ENCODE peak calls at places on chromosomes 2 and 18, in ten cellular contexts. B is BE2C, L is uterus, T is heart right ventricle, P is breast epithelium, U is psoas muscle, S is OCI-LY7, K is astrocyte, X is fibroblast of lung, G is body of pancreas. M is an unnamed sample. For H3K36me3, the result is how much of the 10 kb centered on the place peaks cover.

GRCh38 chr2:58938988-58939387 is 697.9 kb upstream of the FANCL start:
- DNase-seq in T (no peak), B (no peak), K (no peak), X (no peak), P (no peak), U (no peak), L (no peak), G (no peak), S (no peak), M (no peak)

GRCh38 chr2:72982219-72982618 is 64.9 kb downstream of the EMX1 start:
- DNase-seq in B (no peak), L (no peak), X (peak), T (no peak), U (no peak), P (no peak), G (no peak), K (no peak), S (no peak), M (no peak)

GRCh38 chr2:212537311-212538155 is 1.1 kb downstream of the ERBB4 start:
- DNase-seq in S (no peak), X (peak), P (no peak), L (no peak), K (no peak), B (peak), G (peak), T (peak), U (peak), M (no peak)

GRCh38 chr2:33441235-33441810 is 35.1 kb upstream of the RASGRP3 start:
- DNase-seq in P (no peak), L (peak), K (no peak), X (peak), B (peak), U (peak), G (peak), T (no peak), S (peak), M (peak)

GRCh38 chr2:114727012-114727411 is 284.6 kb downstream of the DPP10 start:
- DNase-seq in P (no peak), L (no peak), S (no peak), K (no peak), G (no peak), B (no peak), T (no peak), U (no peak), X (no peak), M (no peak)

GRCh38 chr18:23317975-23318675 is 135.0 kb upstream of the RIOK3 start:
- DNase-seq in K (peak), T (no peak), L (no peak), P (no peak), U (no peak), B (no peak), G (no peak), S (no peak), X (peak), M (peak)

GRCh38 chr18:79611040-79611681 is 68.4 kb upstream of the CTDP1 start:
- DNase-seq in X (peak), P (no peak), G (peak), L (peak), B (no peak), U (peak), K (peak), S (no peak), T (peak), M (peak)

GRCh38 chr2:10144771-10145518 is 22.4 kb downstream of the RRM2 start:
- DNase-seq in S (no peak), X (no peak), K (no peak), L (no peak), B (no peak), G (no peak), T (no peak), U (no peak), P (no peak), M (peak)

GRCh38 chr2:99725810-99726209 is 236.0 kb upstream of the REV1 start:
- DNase-seq in L (no peak), P (no peak), B (no peak), S (no peak), X (no peak), T (no peak), G (no peak), U (no peak), K (no peak), M (no peak)

GRCh38 chr18:63511285-63511684 is 30.9 kb upstream of the SERPINB12 start:
- DNase-seq in B (peak), K (peak), L (no peak), P (no peak), T (no peak), X (peak), S (peak), U (no peak), G (no peak), M (peak)

GRCh38 chr2:44148997-44149396 is 19.7 kb upstream of the PPM1B start:
- DNase-seq in S (no peak), U (no peak), P (no peak), T (no peak), G (no peak), X (no peak), L (no peak), K (no peak), B (no peak), M (no peak)

GRCh38 chr2:223941579-223942277 is 3.4 kb downstream of the WDFY1 start:
- DNase-seq in X (peak), S (no peak), P (no peak), K (peak), G (no peak), T (no peak), L (no peak), B (no peak), U (no peak), M (peak)

GRCh38 chr2:24409700-24410556 is 49.6 kb upstream of the ITSN2 start:
- DNase-seq in B (peak), T (no peak), X (peak), P (peak), U (no peak), L (peak), S (peak), G (peak), K (peak), M (peak)

GRCh38 chr18:41989508-41989907 is 34.5 kb downstream of the PIK3C3 start:
- DNase-seq in S (no peak), X (no peak), B (no peak), P (no peak), T (no peak), U (no peak), G (no peak), L (no peak), K (no peak), M (no peak)

GRCh38 chr2:176582183-176582582 is 312.9 kb downstream of the MTX2 start:
- DNase-seq in L (no peak), B (no peak), S (no peak), T (no peak), X (peak), P (no peak), K (no peak), U (no peak), G (no peak), M (no peak)

GRCh38 chr2:8500124-8501054 is 181.5 kb upstream of the ID2 start:
- DNase-seq in L (no peak), G (peak), K (no peak), P (no peak), B (no peak), X (no peak), S (no peak), U (no peak), T (no peak), M (peak)

GRCh38 chr18:63102941-63103744 is 216.4 kb downstream of the BCL2 start:
- DNase-seq in L (no peak), S (no peak), G (no peak), B (no peak), U (no peak), K (no peak), X (no peak), T (no peak), P (no peak), M (no peak)

GRCh38 chr2:10004401-10004800 is 38.9 kb upstream of the KLF11 start:
- DNase-seq in B (no peak), S (no peak), P (no peak), X (no peak), K (no peak), U (no peak), G (no peak), T (no peak), L (peak), M (no peak)

GRCh38 chr2:237147317-237147716 is 61.6 kb downstream of the COPS8 start:
- DNase-seq in X (no peak), K (no peak), G (no peak), S (no peak), P (no peak), T (no peak), B (no peak), L (no peak), U (no peak), M (no peak)

GRCh38 chr2:229843613-229844012 is 78.2 kb downstream of the TRIP12 start:
- DNase-seq in G (no peak), T (no peak), B (no peak), P (no peak), X (no peak), U (no peak), S (no peak), K (no peak), L (no peak), M (no peak)
- H3K36me3 ChIP-seq in G (under half), T (under half), B (under half), P (under half), X (under half), U (under half), S (under half), K (under half), L (under half), M (under half)

GRCh38 chr2:130346741-130347066 is 4.0 kb downstream of the IMP4 start:
- DNase-seq in U (no peak), G (no peak), T (no peak), B (no peak), L (no peak), K (no peak), P (no peak), X (no peak), S (peak), M (no peak)
- H3K36me3 ChIP-seq in U (half or more), G (under half), T (half or more), B (under half), L (under half), K (under half), P (under half), X (under half), S (half or more), M (under half)

GRCh38 chr2:28906376-28906775 is 11.9 kb downstream of the WDR43 start:
- DNase-seq in B (no peak), U (no peak), X (no peak), L (no peak), T (no peak), P (no peak), K (no peak), G (no peak), S (no peak), M (peak)
- H3K36me3 ChIP-seq in B (half or more), U (half or more), X (under half), L (under half), T (half or more), P (under half), K (under half), G (under half), S (half or more), M (under half)

GRCh38 chr2:46193356-46193755 is 103.9 kb upstream of the EPAS1 start:
- DNase-seq in X (no peak), B (no peak), L (no peak), T (no peak), P (no peak), U (no peak), S (no peak), K (no peak), G (no peak), M (no peak)

GRCh38 chr2:46187112-46187618 is 110.0 kb upstream of the EPAS1 start:
- DNase-seq in P (no peak), G (peak), U (no peak), T (no peak), X (peak), B (no peak), L (peak), K (peak), S (no peak), M (no peak)

GRCh38 chr2:46183426-46183825 is 113.8 kb upstream of the EPAS1 start:
- DNase-seq in G (no peak), S (no peak), U (no peak), P (no peak), X (no peak), K (no peak), T (no peak), L (no peak), B (no peak), M (no peak)

GRCh38 chr2:46184794-46185583 is 112.2 kb upstream of the EPAS1 start:
- DNase-seq in L (no peak), K (no peak), U (no peak), G (no peak), B (no peak), X (no peak), T (no peak), S (no peak), P (no peak), M (no peak)

DNA sequence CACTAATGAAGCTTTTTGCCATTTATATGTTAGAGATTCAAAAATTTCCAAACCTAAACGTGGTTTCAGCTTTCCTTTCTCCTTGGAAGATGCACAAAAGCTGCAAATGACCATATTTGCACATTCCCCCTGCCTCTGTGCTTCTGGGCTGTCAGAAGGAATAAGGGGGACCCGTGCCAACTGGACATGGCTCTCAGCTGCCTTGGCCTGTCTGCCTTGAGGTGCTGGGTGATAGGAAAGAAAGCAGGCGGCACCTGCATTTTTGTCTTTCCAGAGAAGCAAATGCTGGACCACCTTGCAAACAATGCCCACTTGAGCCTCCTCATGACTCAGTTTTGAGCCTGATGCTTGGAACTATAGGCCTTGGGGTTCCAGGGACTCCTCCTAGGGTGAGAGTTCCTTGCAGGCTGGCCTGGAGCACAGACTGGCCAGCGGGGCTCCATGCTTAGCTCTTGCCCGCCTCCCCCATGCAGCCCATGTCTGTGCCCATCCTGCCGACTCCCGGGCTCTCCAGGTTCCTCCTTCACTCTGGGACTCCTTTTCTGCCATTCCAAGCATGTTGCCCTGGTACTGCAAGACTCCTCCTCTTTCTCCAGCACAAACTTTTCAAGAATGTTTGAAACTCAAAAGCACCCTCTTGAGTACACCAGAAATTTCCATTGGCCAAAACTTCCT is 109.0 kb upstream of the EPAS1 start:
- DNase-seq in K (no peak), P (no peak), L (no peak), U (no peak), T (no peak), B (no peak), S (no peak), G (no peak), X (no peak), M (no peak)
- H3K36me3 ChIP-seq in K (under half), P (under half), L (under half), U (under half), T (under half), B (under half), S (under half), G (under half), X (under half), M (under half)

GRCh38 chr2:86143307-86143706 is 37.3 kb downstream of the PTCD3 start:
- DNase-seq in B (no peak), S (no peak), L (no peak), T (no peak), P (no peak), G (no peak), U (no peak), K (no peak), X (no peak), M (no peak)

GRCh38 chr2:86143926-86144685 is 38.1 kb downstream of the PTCD3 start:
- DNase-seq in X (no peak), L (no peak), U (no peak), K (no peak), B (no peak), T (no peak), S (no peak), G (no peak), P (no peak), M (no peak)

GRCh38 chr2:86139981-86140380 is 33.9 kb downstream of the PTCD3 start:
- DNase-seq in G (no peak), L (no peak), S (no peak), T (no peak), K (no peak), U (no peak), B (no peak), X (no peak), P (no peak), M (no peak)

GRCh38 chr2:86140969-86141392 is 34.9 kb downstream of the PTCD3 start:
- DNase-seq in B (no peak), P (no peak), S (no peak), L (no peak), X (no peak), T (no peak), G (no peak), K (no peak), U (peak), M (no peak)

GRCh38 chr2:86142737-86143257 is 36.8 kb downstream of the PTCD3 start:
- DNase-seq in L (no peak), P (no peak), U (no peak), T (no peak), G (no peak), X (no peak), K (no peak), S (no peak), B (no peak), M (no peak)
- H3K36me3 ChIP-seq in L (under half), P (under half), U (half or more), T (half or more), G (under half), X (under half), K (half or more), S (half or more), B (under half), M (under half)

DNA sequence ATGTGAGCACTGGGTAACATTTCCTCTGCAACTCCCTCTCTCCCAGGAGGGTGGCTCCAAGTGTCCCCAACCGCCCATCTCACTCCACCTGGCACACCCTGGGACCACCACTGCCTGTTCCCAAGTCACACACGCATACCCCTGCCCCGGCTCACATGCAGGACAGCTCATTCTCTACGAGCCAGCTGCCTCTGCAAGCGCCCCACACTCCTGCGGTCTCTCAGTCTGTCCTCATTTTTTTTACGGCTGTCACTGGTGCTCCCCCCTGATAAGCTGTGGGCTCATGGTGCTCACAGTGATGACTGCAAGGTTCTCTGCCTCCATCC is 30.8 kb downstream of the AFG3L2 start:
- DNase-seq in B (no peak), L (no peak), S (no peak), K (no peak), X (no peak), P (no peak), U (no peak), T (no peak), G (no peak), M (no peak)
- H3K36me3 ChIP-seq in B (under half), L (under half), S (half or more), K (under half), X (under half), P (under half), U (half or more), T (half or more), G (under half), M (under half)

GRCh38 chr2:6354546-6354945 is 511.2 kb downstream of the CMPK2 start:
- DNase-seq in B (no peak), U (no peak), G (no peak), L (no peak), K (no peak), X (no peak), T (no peak), P (no peak), S (no peak), M (no peak)
- H3K36me3 ChIP-seq in B (under half), U (under half), G (under half), L (under half), K (under half), X (under half), T (under half), P (under half), S (under half), M (under half)

M was measured in bronchial epithelial cell.